ENCODE peak calls at places on chromosomes 6 and 20, in nine cellular contexts. G is NT2/D1; P is stomach; J is endodermal cell; W is Panc1; L is keratinocyte; X is psoas muscle; C is naive thymus-derived CD4-positive, alpha-beta T cell; H is neuronal stem cell. S is an unnamed sample.
A peak's percentile ranks its signal among the peaks of the same experiment; 100 is the strongest.

GRCh38 chr6:25366785-25367657 is 87.8 kb downstream of the CARMIL1 start:
- DNase-seq in W (no peak), H (no peak), G (no peak), C (peak; percentile 78), P (no peak), X (no peak), J (no peak), L (no peak), S (no peak)

GRCh38 chr6:143746202-143747119 is 68.7 kb downstream of the PHACTR2 start:
- DNase-seq in P (no peak), L (no peak), C (no peak), J (peak; percentile 91), W (no peak), G (peak; percentile 76), H (no peak), X (no peak), S (no peak)

GRCh38 chr6:34178361-34179105 is 32.6 kb upstream of the GRM4 start:
- DNase-seq in L (no peak), C (no peak), H (no peak), X (no peak), G (no peak), P (peak; percentile 24), W (no peak), J (peak; percentile 47), S (no peak)

GRCh38 chr20:22805219-22805618 is 220.8 kb upstream of the FOXA2 start:
- DNase-seq in J (peak; percentile 77), G (no peak), X (peak; percentile 58), W (no peak), P (no peak), H (no peak), L (peak; percentile 40), C (no peak), S (peak; percentile 34)

GRCh38 chr6:35489995-35490791 is 6.7 kb downstream of the TEAD3 start:
- DNase-seq in H (peak; percentile 76), P (no peak), J (peak; percentile 95), W (no peak), C (no peak), X (peak; percentile 88), L (no peak), G (peak; percentile 58), S (no peak)

GRCh38 chr6:73394577-73395354 is at the start of gene DDX43:
- DNase-seq in H (no peak), L (no peak), X (peak; percentile 75), G (no peak), J (no peak), P (no peak), W (peak; percentile 98), C (peak; percentile 60), S (no peak)

GRCh38 chr6:14747881-14748520 is 497.9 kb upstream of the JARID2 start:
- DNase-seq in L (no peak), P (no peak), G (no peak), H (no peak), C (no peak), X (no peak), W (no peak), J (peak; percentile 2), S (no peak)

GRCh38 chr6:108795814-108796213 is 52.4 kb upstream of the ARMC2 start:
- DNase-seq in L (no peak), G (no peak), C (no peak), H (no peak), P (no peak), X (no peak), J (no peak), W (no peak), S (no peak)

GRCh38 chr6:90156861-90157260 is 139.8 kb downstream of the BACH2 start:
- DNase-seq in H (no peak), W (no peak), G (no peak), L (no peak), J (no peak), C (peak; percentile 65), P (no peak), X (no peak), S (no peak)

GRCh38 chr20:42628683-42629082 is 561.0 kb downstream of the PTPRT start:
- DNase-seq in G (no peak), H (no peak), C (no peak), X (no peak), J (no peak), W (no peak), L (no peak), P (no peak), S (no peak)

GRCh38 chr6:218153-219018 is 73.9 kb upstream of the DUSP22 start:
- DNase-seq in L (no peak), C (no peak), X (no peak), J (peak; percentile 58), W (no peak), G (no peak), H (no peak), P (no peak), S (no peak)

GRCh38 chr6:4914412-4915159 is 89.3 kb downstream of the RPP40 start:
- DNase-seq in G (no peak), L (peak; percentile 21), W (no peak), H (no peak), C (no peak), J (no peak), P (no peak), X (no peak), S (no peak)

GRCh38 chr6:167850792-167851191 is 24.1 kb downstream of the AFDN start:
- DNase-seq in J (no peak), C (no peak), G (no peak), L (no peak), P (no peak), W (no peak), X (no peak), H (no peak), S (no peak)

GRCh38 chr6:158518196-158519127 is 41.4 kb upstream of the TMEM181 start:
- DNase-seq in L (peak; percentile 17), X (no peak), J (peak; percentile 91), W (peak; percentile 76), P (peak; percentile 63), C (peak; percentile 38), H (no peak), G (peak; percentile 71), S (peak; percentile 77)

GRCh38 chr6:149864578-149865535 is 698 bp upstream of the LRP11 start:
- DNase-seq in X (no peak), P (peak; percentile 41), H (peak; percentile 39), L (no peak), J (no peak), W (no peak), C (peak; percentile 52), G (no peak), S (peak; percentile 25)

GRCh38 chr6:111758608-111759293 is 114.5 kb downstream of the FYN start:
- DNase-seq in X (no peak), L (no peak), H (no peak), J (no peak), G (no peak), P (no peak), W (no peak), C (no peak), S (no peak)

GRCh38 chr20:63375438-63375837 is 14.3 kb upstream of the CHRNA4 start:
- DNase-seq in L (no peak), G (no peak), H (no peak), W (no peak), C (no peak), X (no peak), P (no peak), J (no peak), S (no peak)

GRCh38 chr6:97963148-97963680 is 680.2 kb upstream of the MMS22L start:
- DNase-seq in W (no peak), L (no peak), J (no peak), C (no peak), P (no peak), H (no peak), X (no peak), G (no peak), S (peak; percentile 9)

GRCh38 chr20:50283922-50284810 is 93.5 kb downstream of the CEBPB start:
- DNase-seq in J (no peak), X (peak; percentile 84), C (no peak), P (peak; percentile 79), G (no peak), H (no peak), W (no peak), L (no peak), S (no peak)

GRCh38 chr6:152461556-152461955 is 175.6 kb downstream of the SYNE1 start:
- DNase-seq in C (no peak), P (no peak), L (no peak), G (no peak), J (no peak), H (no peak), W (no peak), X (no peak), S (no peak)

GRCh38 chr20:1402149-1402548 is 9.3 kb upstream of the FKBP1A start:
- DNase-seq in J (no peak), L (no peak), C (no peak), W (no peak), X (no peak), H (no peak), P (no peak), G (no peak), S (peak; percentile 90)

GRCh38 chr6:33558801-33559200 is 21.3 kb downstream of the BAK1 start:
- DNase-seq in G (no peak), W (no peak), X (no peak), J (no peak), C (no peak), H (no peak), P (no peak), L (no peak), S (no peak)

GRCh38 chr6:20687494-20687893 is 153.2 kb downstream of the CDKAL1 start:
- DNase-seq in X (no peak), L (no peak), H (no peak), W (no peak), G (no peak), C (no peak), P (no peak), J (no peak), S (no peak)
- H3K4me3 ChIP-seq in X (no peak overlapping the region), L (no peak overlapping the region), H (no peak overlapping the region), W (no peak overlapping the region), G (no peak overlapping the region), C (no peak overlapping the region), P (no peak overlapping the region), J (no peak overlapping the region), S (no peak overlapping the region)

GRCh38 chr6:86380571-86381125 is 556.7 kb upstream of the HTR1E start:
- DNase-seq in C (no peak), G (no peak), L (no peak), J (no peak), W (no peak), P (no peak), H (no peak), X (no peak), S (no peak)
- H3K9me3 ChIP-seq in C (no peaks in the 10 kb centered on the region), G (no peaks in the 10 kb centered on the region), L (no peaks in the 10 kb centered on the region), J (peaks cover 4% of the 10 kb centered on the region), W (peaks cover 3% of the 10 kb centered on the region), P (peaks cover 7% of the 10 kb centered on the region), H (no peaks in the 10 kb centered on the region), X (no peaks in the 10 kb centered on the region), S (no peaks in the 10 kb centered on the region)

GRCh38 chr20:5981139-5981538 is 30.7 kb downstream of the MCM8 start:
- DNase-seq in J (no peak), W (no peak), H (no peak), C (no peak), P (no peak), X (no peak), L (no peak), G (no peak), S (no peak)
- H3K36me3 ChIP-seq in J (peaks cover 74% of the 10 kb centered on the region), W (peaks cover 20% of the 10 kb centered on the region), H (peaks cover 24% of the 10 kb centered on the region), C (peaks cover 2% of the 10 kb centered on the region), P (peaks cover 60% of the 10 kb centered on the region), X (peaks cover 5% of the 10 kb centered on the region), L (peaks cover 3% of the 10 kb centered on the region), G (peaks cover 76% of the 10 kb centered on the region), S (peaks cover 2% of the 10 kb centered on the region)

DNA sequence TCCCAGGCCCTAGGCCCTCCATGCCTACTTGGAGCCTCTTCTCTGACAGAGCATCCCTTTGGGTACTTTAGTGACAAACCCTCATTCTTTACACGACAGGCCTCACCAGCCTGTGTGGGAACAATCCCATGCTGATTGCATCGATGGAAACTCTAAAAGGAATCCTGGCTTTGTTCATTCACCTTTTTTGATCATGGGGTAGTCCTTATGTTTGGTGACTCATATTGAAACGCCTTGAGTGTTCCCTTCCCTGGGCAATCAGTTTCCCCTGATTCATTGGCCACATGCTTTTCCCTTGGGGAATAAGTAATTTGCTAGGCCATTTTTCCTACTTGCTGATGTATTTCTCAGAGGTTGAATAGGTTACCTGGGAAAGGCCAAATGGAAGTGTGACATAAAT is 14.7 kb upstream of the TNFAIP3 start:
- DNase-seq in J (no peak), H (no peak), P (no peak), X (no peak), W (no peak), C (no peak), G (no peak), L (no peak), S (no peak)
- H3K4me3 ChIP-seq in J (no peak overlapping the region), H (no peak overlapping the region), P (no peak overlapping the region), X (no peak overlapping the region), W (no peak overlapping the region), C (no peak overlapping the region), G (no peak overlapping the region), L (no peak overlapping the region), S (no peak overlapping the region)

S was measured in MG63.